ENCODE peak calls at places on chromosomes 11 and 22, in eight cellular contexts. B is GM12878, C is Panc1, T is HepG2, F is HCT116, K is K562, W is upper lobe of left lung, Y is GM23338. H is an unnamed sample. For H3K4me1, the result is how much of the 10 kb centered on the place peaks cover.

GRCh38 chr11:103070142-103070541 is 21.8 kb downstream of the DCUN1D5 start:
- ATAC-seq in T (no peak), Y (no peak), F (no peak), W (no peak), B (peak), C (no peak), K (no peak), H (no peak)

GRCh38 chr11:70203749-70204465 is 811 bp downstream of the FADD start:
- ATAC-seq in Y (peak), K (peak), W (peak), C (peak), T (peak), F (peak), B (peak), H (peak)

GRCh38 chr11:76424379-76424778 is 20.4 kb upstream of the EMSY start:
- ATAC-seq in B (peak), C (no peak), Y (no peak), K (no peak), F (no peak), T (no peak), W (no peak), H (no peak)

GRCh38 chr11:68137833-68138232 is 16.6 kb upstream of the CHKA start:
- ATAC-seq in F (no peak), K (no peak), W (peak), B (no peak), C (peak), T (peak), Y (no peak), H (no peak)

GRCh38 chr11:36454551-36454950 is 55.5 kb downstream of the TRAF6 start:
- ATAC-seq in T (no peak), Y (peak), K (no peak), C (no peak), F (no peak), B (no peak), W (no peak), H (no peak)

GRCh38 chr11:113862430-113862829 is 12.9 kb downstream of the USP28 start:
- ATAC-seq in B (no peak), T (peak), Y (peak), K (no peak), C (no peak), F (peak), W (no peak), H (no peak)

GRCh38 chr11:57144075-57144474 is 37.7 kb upstream of the LRRC55 start:
- ATAC-seq in F (no peak), B (no peak), Y (no peak), W (no peak), C (no peak), K (peak), T (no peak), H (no peak)

GRCh38 chr11:107545101-107545514 is 20.4 kb downstream of the ALKBH8 start:
- ATAC-seq in B (peak), F (peak), T (no peak), K (no peak), C (peak), W (no peak), Y (no peak), H (no peak)

GRCh38 chr11:14258177-14258935 is 100.6 kb downstream of the RRAS2 start:
- ATAC-seq in F (peak), B (peak), Y (peak), W (no peak), T (peak), K (no peak), C (peak), H (peak)

GRCh38 chr11:44887598-44887997 is 63.1 kb downstream of the TP53I11 start:
- ATAC-seq in K (no peak), F (no peak), T (no peak), B (no peak), Y (peak), C (no peak), W (no peak), H (no peak)

GRCh38 chr22:24810043-24810749 is 4.2 kb downstream of the SGSM1 start:
- ATAC-seq in B (no peak), K (no peak), W (no peak), T (no peak), Y (no peak), C (no peak), F (no peak), H (peak)

GRCh38 chr11:2988361-2988762 is 3.8 kb downstream of the NAP1L4 start:
- ATAC-seq in K (no peak), B (no peak), C (no peak), F (no peak), W (no peak), T (no peak), Y (no peak), H (no peak)

GRCh38 chr22:18905540-18906409 is at the start of gene DGCR6:
- ATAC-seq in K (peak), B (peak), W (peak), F (peak), Y (peak), T (no peak), C (peak), H (peak)

GRCh38 chr11:61586792-61587430 is 6.0 kb upstream of the SYT7 start:
- ATAC-seq in C (no peak), F (no peak), Y (peak), K (no peak), B (peak), T (no peak), W (no peak), H (no peak)

GRCh38 chr11:126385991-126386728 is 30.7 kb downstream of the ST3GAL4 start:
- ATAC-seq in K (peak), T (no peak), W (peak), Y (no peak), C (peak), B (no peak), F (no peak), H (no peak)

GRCh38 chr22:22103078-22103593 is 120.5 kb upstream of the TOP3B start:
- ATAC-seq in F (peak), K (peak), Y (peak), W (no peak), T (peak), B (peak), C (no peak), H (no peak)

GRCh38 chr11:70005107-70005818 is 72.9 kb upstream of the ANO1 start:
- ATAC-seq in F (no peak), C (no peak), K (no peak), T (no peak), W (no peak), Y (no peak), B (no peak), H (no peak)

GRCh38 chr22:17121235-17122195 is at the start of gene TMEM121B:
- ATAC-seq in Y (peak), T (peak), B (no peak), W (peak), F (no peak), C (peak), K (peak), H (peak)

GRCh38 chr11:61021661-61022212 is 50.3 kb downstream of the CD6 start:
- ATAC-seq in C (no peak), B (peak), Y (peak), T (no peak), W (no peak), K (peak), F (peak), H (no peak)

GRCh38 chr11:4684631-4685285 is 12.9 kb downstream of the OR51E2 start:
- ATAC-seq in K (no peak), W (no peak), T (no peak), Y (no peak), B (no peak), C (no peak), F (no peak), H (no peak)

GRCh38 chr22:47190276-47190956 is 428.0 kb downstream of the TBC1D22A start:
- ATAC-seq in T (no peak), B (no peak), Y (no peak), K (no peak), C (no peak), F (no peak), W (no peak), H (no peak)

GRCh38 chr11:15779518-15779917 is 576.8 kb downstream of the SOX6 start:
- ATAC-seq in T (no peak), K (no peak), Y (no peak), F (no peak), C (no peak), W (no peak), B (no peak), H (no peak)

GRCh38 chr11:43908683-43909082 is 28.1 kb downstream of the ALKBH3 start:
- ATAC-seq in C (no peak), W (no peak), K (no peak), Y (no peak), B (no peak), T (no peak), F (no peak), H (no peak)

GRCh38 chr11:73335204-73335923 is 27.3 kb downstream of the ARHGEF17 start:
- ATAC-seq in B (peak), F (peak), Y (peak), K (peak), C (peak), T (peak), W (peak), H (peak)

GRCh38 chr11:44754876-44755552 is 28.3 kb downstream of the TSPAN18 start:
- ATAC-seq in C (no peak), Y (peak), K (no peak), T (no peak), F (no peak), W (peak), B (no peak), H (no peak)

GRCh38 chr22:19490628-19491230 is 11.0 kb downstream of the CDC45 start:
- ATAC-seq in K (no peak), B (no peak), Y (no peak), F (no peak), C (no peak), W (no peak), T (no peak), H (no peak)

GRCh38 chr11:10400856-10401255 is 54.2 kb upstream of the AMPD3 start:
- ATAC-seq in T (no peak), Y (no peak), K (no peak), F (no peak), C (no peak), W (no peak), B (peak), H (no peak)

GRCh38 chr11:71525938-71526495 is 1.1 kb upstream of the KRTAP5-7 start:
- ATAC-seq in B (no peak), K (no peak), Y (no peak), T (peak), F (no peak), W (peak), C (no peak), H (no peak)

GRCh38 chr11:95827661-95828060 is 37.4 kb downstream of the CEP57 start:
- ATAC-seq in B (no peak), Y (no peak), C (no peak), W (no peak), K (no peak), F (no peak), T (no peak), H (no peak)

GRCh38 chr11:12528487-12528886 is 145.7 kb upstream of the TEAD1 start:
- ATAC-seq in F (no peak), T (no peak), C (no peak), K (no peak), Y (no peak), B (no peak), W (no peak), H (no peak)

GRCh38 chr11:81449588-81450155 is 1284.0 kb downstream of the FAM181B start:
- ATAC-seq in K (no peak), W (no peak), B (no peak), Y (no peak), C (no peak), T (no peak), F (no peak), H (no peak)

DNA sequence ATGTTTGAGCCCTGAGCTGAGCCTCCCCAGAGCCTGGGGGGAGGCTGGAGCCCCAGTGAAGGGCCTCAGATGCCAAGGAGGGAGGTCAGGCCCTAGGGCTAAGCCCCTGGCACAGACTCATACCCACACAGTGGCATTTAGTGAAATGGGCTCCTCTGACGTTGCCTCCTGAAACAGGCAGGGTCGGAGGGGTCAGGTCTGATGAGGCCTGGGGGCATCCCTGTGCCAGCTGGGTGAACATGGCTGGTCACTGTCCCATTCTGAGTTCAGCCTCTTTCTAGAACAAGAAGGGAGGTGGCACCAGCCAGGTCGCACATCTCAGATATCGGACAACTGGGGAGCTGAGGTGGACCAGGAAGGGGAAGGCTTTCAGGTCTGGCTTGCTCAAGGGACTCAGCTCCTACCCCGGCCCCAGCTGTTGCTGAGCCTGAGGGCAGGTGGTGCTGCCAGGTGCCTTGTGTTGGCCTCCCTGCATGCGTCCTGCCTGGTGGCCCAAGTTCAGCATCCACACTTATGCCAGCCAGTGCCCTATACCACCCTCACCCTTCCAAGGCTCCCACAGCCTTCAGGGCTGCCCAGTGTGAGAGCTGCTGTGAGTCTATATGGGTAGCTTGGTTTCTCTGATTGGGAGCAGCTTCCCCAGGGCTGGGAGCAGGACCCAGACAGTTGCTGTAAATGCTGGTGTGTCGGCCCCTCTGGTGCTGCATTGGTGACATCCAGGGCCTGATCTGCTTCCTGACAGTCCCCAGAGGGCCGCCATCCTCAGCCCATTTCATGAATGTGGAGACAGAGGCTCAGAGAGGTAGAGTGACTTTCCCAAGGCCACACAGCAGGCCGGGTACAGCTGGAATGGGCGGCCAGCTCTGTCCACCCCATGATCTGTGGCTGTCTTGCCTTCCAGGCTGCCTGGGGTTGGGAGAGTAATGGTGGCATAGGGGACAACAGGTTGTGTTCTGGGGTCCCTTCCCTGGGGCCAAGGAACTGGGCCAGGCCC is 32.8 kb upstream of the PPARA start:
- ATAC-seq in K (no peak), Y (no peak), W (no peak), F (no peak), C (no peak), B (no peak), T (no peak), H (no peak)
- H3K4me1 ChIP-seq in K (under half), Y (under half), W (under half), F (under half), C (half or more), B (under half), T (under half), H (under half)

GRCh38 chr11:130314184-130314748 is 451 bp downstream of the ZBTB44 start:
- ATAC-seq in B (peak), T (peak), W (peak), F (peak), K (peak), C (peak), Y (peak), H (peak)
- TF ChIP-seq POLR2AphosphoS5 in B (no peak), T (no peak), W (no peak), F (no peak), K (no peak), C (no peak), Y (no peak), H (no peak)

DNA sequence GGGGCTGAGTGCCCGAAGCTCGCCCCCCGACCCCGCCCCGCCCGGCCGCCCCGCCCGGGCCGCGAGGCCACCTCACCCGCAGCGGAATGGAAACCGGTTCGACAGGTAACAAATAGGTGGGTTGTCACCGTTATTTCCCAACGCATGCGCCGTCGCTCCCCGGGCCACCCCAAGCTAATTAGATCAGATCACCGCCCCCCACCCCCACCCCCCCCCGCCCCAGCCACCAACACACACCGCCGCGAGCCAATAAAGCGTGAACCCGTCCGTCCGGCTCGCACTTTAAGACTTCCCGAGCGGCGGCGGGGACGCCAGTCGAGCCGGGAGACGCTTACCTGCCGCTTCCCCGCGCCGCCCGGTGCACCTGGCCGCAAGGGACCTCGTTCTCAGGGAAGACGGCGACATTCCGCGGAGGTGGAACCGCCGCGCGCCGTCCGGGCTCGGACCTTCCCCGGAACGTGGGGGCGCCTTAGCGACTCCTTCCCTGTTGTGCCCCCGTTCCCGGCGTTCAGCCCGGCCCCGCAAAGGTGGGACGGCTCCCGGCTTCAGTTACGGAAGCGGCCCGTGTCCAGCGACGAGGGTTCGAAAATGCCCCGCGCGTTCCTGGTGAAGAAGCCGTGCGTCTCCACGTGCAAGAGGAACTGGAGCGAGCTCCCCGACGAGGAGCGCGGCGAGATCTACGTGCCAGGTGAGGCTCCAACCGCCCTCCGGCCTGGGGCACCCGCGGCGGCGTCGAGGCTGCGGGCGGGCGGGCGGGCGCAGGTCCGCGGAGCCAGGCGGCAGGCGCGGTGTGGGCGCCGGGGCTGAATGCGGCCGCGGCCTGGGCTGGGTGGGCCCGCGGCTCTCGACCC is at the start of gene OVOL1:
- ATAC-seq in W (no peak), F (peak), B (no peak), Y (peak), T (no peak), C (no peak), K (no peak), H (no peak)
- H3K4me3 ChIP-seq in W (no peak), F (peak), B (peak), Y (peak), T (no peak), C (peak), K (no peak), H (peak)

GRCh38 chr11:117992620-117993019 is 6.4 kb downstream of the IL10RA start:
- ATAC-seq in F (no peak), C (no peak), W (no peak), Y (no peak), B (no peak), K (no peak), T (no peak), H (no peak)
- H3K4me1 ChIP-seq in F (under half), C (under half), W (under half), Y (under half), B (under half), K (under half), T (under half), H (under half)

DNA sequence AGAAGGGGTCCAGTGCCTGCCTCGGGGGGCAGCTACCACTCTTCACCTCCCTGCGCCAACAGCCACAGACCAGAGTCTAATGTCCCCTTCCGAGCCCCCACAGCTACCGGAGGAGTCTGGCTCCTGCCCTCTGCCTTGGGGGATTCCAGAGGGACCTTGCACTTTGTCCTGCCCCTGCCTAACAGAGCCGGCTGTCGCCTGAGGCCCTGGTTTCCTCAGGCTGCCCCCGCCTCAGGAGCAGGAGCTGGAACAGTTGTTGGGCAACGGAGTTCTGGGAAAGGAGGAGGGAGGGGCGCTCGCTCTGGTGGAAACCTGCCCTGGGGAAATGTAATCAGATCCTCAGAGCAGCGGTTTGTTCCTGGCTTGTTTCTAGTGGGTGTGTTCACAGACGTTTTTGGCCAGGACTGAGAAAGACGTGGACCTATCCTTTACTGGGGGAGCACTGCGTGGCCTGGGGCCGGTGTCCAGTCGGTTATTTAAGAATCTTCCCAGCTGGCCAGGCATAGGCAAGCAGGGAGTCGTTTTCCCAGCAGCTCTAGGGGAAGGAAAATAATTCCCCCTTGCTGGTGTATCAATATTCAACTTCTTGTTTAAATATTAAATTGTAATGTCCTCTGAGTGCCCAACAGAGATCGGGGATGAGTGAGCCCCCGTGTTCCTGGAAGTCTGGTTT is 32.3 kb downstream of the A4GALT start:
- ATAC-seq in F (peak), W (peak), K (peak), B (no peak), T (peak), C (peak), Y (peak), H (peak)
- TF ChIP-seq POLR2AphosphoS5 in F (no peak), W (peak), K (no peak), B (no peak), T (no peak), C (no peak), Y (no peak), H (peak)

DNA sequence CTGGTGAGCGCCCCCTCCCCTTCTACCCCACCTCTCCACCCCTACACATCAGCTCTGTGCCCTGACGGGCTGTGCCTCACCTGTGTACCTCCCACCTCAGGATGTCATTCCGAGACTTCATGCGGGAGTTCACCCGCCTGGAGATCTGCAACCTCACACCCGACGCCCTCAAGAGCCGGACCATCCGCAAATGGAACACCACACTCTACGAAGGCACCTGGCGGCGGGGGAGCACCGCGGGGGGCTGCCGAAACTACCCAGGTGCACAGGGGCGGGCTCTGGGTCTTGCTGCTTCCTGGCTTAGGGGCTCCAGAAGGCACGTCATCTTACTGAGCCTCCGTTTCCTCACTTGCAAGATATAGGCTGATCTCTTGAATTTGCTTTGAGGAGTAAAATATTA is 6.8 kb downstream of the CAPN1 start:
- ATAC-seq in W (no peak), C (no peak), T (no peak), Y (no peak), B (no peak), K (no peak), F (no peak), H (no peak)
- H3K4me3 ChIP-seq in W (no peak), C (no peak), T (no peak), Y (no peak), B (no peak), K (no peak), F (no peak), H (no peak)

DNA sequence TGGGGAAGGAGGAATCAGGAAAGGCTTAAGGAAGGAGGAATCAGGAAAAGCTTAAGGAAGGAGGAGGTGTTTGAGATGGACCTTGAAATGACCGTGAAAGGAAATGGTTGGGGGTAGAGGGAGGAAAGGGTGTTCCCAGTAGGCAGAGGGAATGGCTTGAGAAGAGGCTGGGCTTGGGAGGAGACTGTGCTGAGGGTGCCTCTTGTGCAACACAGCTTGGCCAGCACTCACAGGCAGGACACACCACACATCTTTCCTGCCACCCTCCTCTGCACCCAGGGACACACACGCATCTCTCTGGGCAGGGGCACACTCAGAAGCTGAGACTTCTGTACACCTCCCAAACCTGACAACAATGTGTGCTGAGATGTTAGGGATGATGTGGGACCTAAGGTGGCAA is 151.4 kb downstream of the FBXO7 start:
- ATAC-seq in B (no peak), C (no peak), F (no peak), Y (no peak), T (no peak), W (peak), K (no peak), H (no peak)
- H3K4me1 ChIP-seq in B (under half), C (under half), F (under half), Y (under half), T (half or more), W (half or more), K (under half), H (half or more)

H was measured in gastroesophageal sphincter.